ENCODE peak calls at places on chromosomes 5 and 9, in nine cellular contexts. V is OCI-LY7, L is MM.1S, X is endothelial cell of umbilical vein, H is astrocyte, F is fibroblast of lung, Y is GM23338, Q is HepG2, B is IMR-90. O is an unnamed sample.

GRCh38 chr9:105444130-105444529 is 3.7 kb upstream of the FSD1L start:
- DNase-seq in L (no peak), F (no peak), Y (no peak), X (no peak), V (no peak), Q (no peak), B (peak; percentile 76), H (peak; percentile 65), O (no peak)

GRCh38 chr5:43141211-43141610 is 20.5 kb downstream of the ZNF131 start:
- DNase-seq in V (no peak), B (peak; percentile 33), F (no peak), L (no peak), Q (no peak), Y (no peak), H (peak; percentile 26), X (no peak), O (no peak)

GRCh38 chr5:3186711-3187450 is 408.8 kb upstream of the IRX1 start:
- DNase-seq in B (no peak), H (no peak), V (no peak), X (no peak), F (no peak), Q (no peak), Y (no peak), L (no peak), O (no peak)

GRCh38 chr9:15211160-15211993 is 95.6 kb downstream of the TTC39B start:
- DNase-seq in H (peak; percentile 49), F (peak; percentile 84), V (peak; percentile 65), Q (peak; percentile 70), X (peak; percentile 80), B (peak; percentile 79), Y (peak; percentile 89), L (peak; percentile 50), O (peak; percentile 80)

GRCh38 chr5:150122158-150122510 is 33.5 kb downstream of the PDGFRB start:
- DNase-seq in F (no peak), B (no peak), Y (peak; percentile 76), Q (peak; percentile 56), H (no peak), L (peak; percentile 48), X (no peak), V (peak; percentile 24), O (peak; percentile 76)

GRCh38 chr9:136084191-136084944 is 10.7 kb downstream of the NACC2 start:
- DNase-seq in H (no peak), Y (no peak), Q (no peak), X (no peak), V (no peak), F (no peak), L (no peak), B (no peak), O (no peak)

GRCh38 chr5:176364765-176365662 is at the start of gene ARL10:
- DNase-seq in H (no peak), Y (peak; percentile 65), X (peak; percentile 48), B (peak; percentile 20), L (no peak), V (no peak), F (peak; percentile 32), Q (no peak), O (peak; percentile 61)

GRCh38 chr9:134559013-134559412 is 82.6 kb upstream of the COL5A1 start:
- DNase-seq in Y (no peak), Q (no peak), L (no peak), V (no peak), H (no peak), X (no peak), B (no peak), F (no peak), O (no peak)

GRCh38 chr9:110427497-110428104 is 89.9 kb upstream of the TXNDC8 start:
- DNase-seq in Y (peak; percentile 77), V (peak; percentile 29), B (peak; percentile 28), L (peak; percentile 62), F (peak; percentile 59), X (peak; percentile 46), Q (peak; percentile 18), H (peak; percentile 20), O (peak; percentile 69)

GRCh38 chr5:142587354-142587965 is 98.4 kb downstream of the FGF1 start:
- DNase-seq in F (peak; percentile 65), H (no peak), B (peak; percentile 59), L (peak; percentile 42), V (peak; percentile 46), Q (peak; percentile 15), X (peak; percentile 49), Y (peak; percentile 93), O (peak; percentile 61)

GRCh38 chr9:33695299-33695698 is 100.1 kb upstream of the PRSS3 start:
- DNase-seq in B (no peak), H (no peak), F (no peak), X (no peak), L (no peak), Y (no peak), Q (no peak), V (no peak), O (no peak)

GRCh38 chr5:39106332-39106731 is 32.1 kb upstream of the RICTOR start:
- DNase-seq in Y (no peak), V (no peak), F (peak; percentile 43), B (peak; percentile 27), H (no peak), Q (no peak), L (peak; percentile 15), X (no peak), O (no peak)
- H2AFZ ChIP-seq in Y (no peak overlapping the region), V (no peak overlapping the region), F (no peak overlapping the region), B (no peak overlapping the region), H (no peak overlapping the region), Q (no peak overlapping the region), L (no peak overlapping the region), X (no peak overlapping the region), O (no peak overlapping the region)

GRCh38 chr5:1523793-1524480 is at the start of gene LPCAT1:
- DNase-seq in Y (peak; percentile 86), X (peak; percentile 70), F (peak; percentile 63), V (peak; percentile 83), L (peak; percentile 84), H (peak; percentile 43), Q (peak; percentile 30), B (peak; percentile 60), O (peak; percentile 93)
- TF ChIP-seq CTCF in Y (no peak), X (no peak), F (no peak), V (no peak), L (no peak), H (no peak), Q (no peak), B (no peak), O (no peak)

GRCh38 chr5:139393497-139394122 is 1.3 kb downstream of the PROB1 start:
- DNase-seq in B (no peak), H (no peak), Q (no peak), V (no peak), L (no peak), F (no peak), Y (peak; percentile 60), X (no peak), O (no peak)
- H3K4me3 ChIP-seq in B (no peak overlapping the region), H (peak overlapping the region; percentile 49), Q (no peak overlapping the region), V (peak overlapping the region; percentile 79), L (peak overlapping the region; percentile 74), F (peak overlapping the region; percentile 51), Y (peak overlapping the region; percentile 81), X (no peak overlapping the region), O (peak overlapping the region; percentile 48)

DNA sequence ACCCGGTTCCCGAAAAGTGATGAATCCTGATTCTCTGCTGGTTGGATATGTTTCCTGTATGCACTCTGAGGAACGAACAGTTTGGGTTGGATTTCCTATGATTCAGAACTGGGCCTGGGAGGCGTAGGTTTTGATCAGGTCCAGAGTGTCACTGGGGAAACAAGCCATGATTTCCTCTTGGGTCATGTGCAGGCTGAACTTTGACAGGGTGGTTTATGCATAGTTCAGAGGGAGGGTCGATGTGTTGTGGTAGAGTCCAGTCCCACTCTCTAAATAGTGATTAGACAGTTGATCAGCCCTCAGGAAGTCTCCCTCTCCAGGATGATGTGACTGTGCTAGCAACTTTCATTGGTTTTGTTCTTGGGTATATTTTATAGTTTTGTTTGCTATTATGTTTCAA is 17.4 kb downstream of the ATG10 start:
- DNase-seq in B (no peak), Q (peak; percentile 5), H (no peak), F (no peak), V (no peak), X (no peak), L (no peak), Y (no peak), O (no peak)
- H2AFZ ChIP-seq in B (no peak overlapping the region), Q (no peak overlapping the region), H (no peak overlapping the region), F (no peak overlapping the region), V (no peak overlapping the region), X (no peak overlapping the region), L (no peak overlapping the region), Y (no peak overlapping the region), O (no peak overlapping the region)

DNA sequence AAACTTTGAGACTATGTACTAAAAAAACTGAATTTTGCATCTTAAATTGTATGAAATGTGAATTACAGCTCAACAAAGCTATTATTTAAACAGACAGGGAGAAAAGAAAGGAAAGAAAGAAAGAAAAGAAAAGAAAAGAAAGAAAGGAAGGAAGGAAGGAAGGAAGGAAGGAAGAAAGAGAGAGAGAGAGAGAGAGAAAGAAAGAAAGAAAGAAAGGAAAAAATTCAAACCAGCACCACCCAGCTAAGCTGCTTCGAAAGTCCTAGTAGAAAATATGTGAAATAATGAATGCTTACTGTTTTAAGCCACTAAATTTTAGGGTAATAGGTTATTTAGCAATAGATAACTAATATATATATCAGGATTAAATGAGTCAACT is 31.7 kb upstream of the CDK5RAP2 start:
- DNase-seq in H (no peak), X (no peak), V (no peak), B (no peak), L (no peak), Y (no peak), Q (no peak), F (no peak), O (no peak)
- TF ChIP-seq CTCF in H (no peak), X (no peak), V (no peak), B (no peak), L (no peak), Y (no peak), Q (no peak), F (no peak), O (no peak)

GRCh38 chr9:89405832-89406231 is 87.5 kb downstream of the SECISBP2 start:
- DNase-seq in V (peak; percentile 69), F (no peak), B (no peak), H (no peak), X (peak; percentile 30), Q (no peak), Y (no peak), L (peak; percentile 84), O (no peak)

GRCh38 chr9:89408628-89409101 is 89.2 kb downstream of the SEMA4D start:
- DNase-seq in X (no peak), L (peak; percentile 40), B (no peak), V (no peak), F (no peak), H (no peak), Y (no peak), Q (no peak), O (no peak)

GRCh38 chr9:89404074-89404473 is 85.8 kb downstream of the SECISBP2 start:
- DNase-seq in V (no peak), Q (no peak), L (no peak), H (no peak), X (no peak), F (no peak), B (no peak), Y (no peak), O (no peak)

GRCh38 chr9:89410022-89410421 is 87.9 kb downstream of the SEMA4D start:
- DNase-seq in Y (no peak), B (no peak), F (no peak), Q (no peak), V (no peak), H (no peak), L (no peak), X (no peak), O (no peak)

GRCh38 chr9:89407070-89407469 is 88.8 kb downstream of the SECISBP2 start:
- DNase-seq in V (no peak), Y (no peak), X (no peak), F (no peak), B (no peak), Q (no peak), L (no peak), H (no peak), O (no peak)
- H3K4me3 ChIP-seq in V (no peak overlapping the region), Y (no peak overlapping the region), X (no peak overlapping the region), F (no peak overlapping the region), B (no peak overlapping the region), Q (no peak overlapping the region), L (no peak overlapping the region), H (no peak overlapping the region), O (no peak overlapping the region)

O was measured in hepatocyte.